ENCODE peak calls at places on chromosomes 6 and 20, in six cellular contexts. O, L, Y, D, K and S are unnamed samples.

GRCh38 chr20:10356628-10357027 is 77.4 kb downstream of the MKKS start:
- DNase-seq in D (no peak), O (no peak), K (no peak), Y (no peak), L (no peak), S (no peak)

GRCh38 chr6:106113256-106113954 is 27.3 kb downstream of the PRDM1 start:
- DNase-seq in K (no peak), O (no peak), L (no peak), D (no peak), Y (no peak), S (no peak)

GRCh38 chr6:42819803-42820508 is 38.1 kb downstream of the BICRAL start:
- DNase-seq in L (peak; percentile 23), O (no peak), K (no peak), D (no peak), Y (no peak), S (no peak)

GRCh38 chr6:134708079-134708478 is 241.8 kb downstream of the ALDH8A1 start:
- DNase-seq in O (no peak), Y (no peak), K (no peak), L (no peak), D (no peak), S (no peak)

GRCh38 chr6:157814883-157815282 is 8.2 kb upstream of the SNX9 start:
- DNase-seq in K (no peak), L (no peak), D (no peak), O (no peak), Y (no peak), S (no peak)

GRCh38 chr20:48329676-48330644 is 497.8 kb downstream of the PREX1 start:
- DNase-seq in K (peak; percentile 51), L (peak; percentile 28), Y (no peak), D (peak; percentile 55), O (no peak), S (peak; percentile 60)

GRCh38 chr6:130138116-130138908 is 84.4 kb downstream of the SAMD3 start:
- DNase-seq in K (no peak), Y (no peak), O (no peak), L (no peak), D (no peak), S (no peak)

GRCh38 chr20:37764333-37764935 is 70.6 kb downstream of the CTNNBL1 start:
- DNase-seq in D (no peak), L (no peak), K (no peak), Y (no peak), O (no peak), S (no peak)

GRCh38 chr6:45920819-45921511 is 94.7 kb downstream of the CLIC5 start:
- DNase-seq in D (no peak), Y (no peak), K (no peak), O (no peak), L (no peak), S (peak; percentile 50)

GRCh38 chr20:3000852-3001523 is 42.4 kb upstream of the GNRH2 start:
- DNase-seq in O (peak; percentile 30), Y (no peak), D (no peak), L (peak; percentile 33), K (peak; percentile 75), S (peak; percentile 69)

GRCh38 chr6:41640436-41640835 is 2.2 kb downstream of the MDFI start:
- DNase-seq in D (no peak), O (no peak), K (no peak), L (no peak), Y (no peak), S (no peak)

GRCh38 chr6:57310817-57311157 is 6.6 kb upstream of the PRIM2 start:
- DNase-seq in K (no peak), L (no peak), Y (no peak), D (no peak), O (no peak), S (no peak)

GRCh38 chr20:5780233-5781217 is 30.3 kb downstream of the SHLD1 start:
- DNase-seq in Y (no peak), D (no peak), K (peak; percentile 67), L (peak; percentile 28), O (no peak), S (peak; percentile 45)

GRCh38 chr20:63823691-63824311 is 7.3 kb downstream of the ZBTB46 start:
- DNase-seq in Y (no peak), L (no peak), K (no peak), O (no peak), D (no peak), S (no peak)

GRCh38 chr20:20785226-20785625 is 72.8 kb upstream of the RALGAPA2 start:
- DNase-seq in L (no peak), O (no peak), D (no peak), Y (no peak), K (no peak), S (no peak)

GRCh38 chr6:63644668-63645326 is 9.2 kb downstream of the PHF3 start:
- DNase-seq in K (no peak), D (no peak), Y (no peak), O (no peak), L (no peak), S (no peak)

GRCh38 chr6:109396319-109396718 is 14.1 kb upstream of the CD164 start:
- DNase-seq in L (no peak), D (no peak), O (no peak), Y (no peak), K (no peak), S (no peak)

GRCh38 chr6:109393882-109394281 is 11.6 kb upstream of the CD164 start:
- DNase-seq in K (peak; percentile 22), D (no peak), O (no peak), Y (no peak), L (no peak), S (no peak)

GRCh38 chr6:109397020-109397419 is 14.8 kb upstream of the CD164 start:
- DNase-seq in D (no peak), K (peak; percentile 44), O (no peak), Y (no peak), L (peak; percentile 56), S (no peak)
- TF ChIP-seq CTCF in D (peak; percentile 58), K (peak; percentile 61), O (peak; percentile 20), Y (peak; percentile 23), L (peak; percentile 50), S (peak; percentile 8)

GRCh38 chr20:13353261-13353945 is 132.3 kb downstream of the ISM1 start:
- DNase-seq in D (no peak), K (no peak), L (peak; percentile 20), Y (no peak), O (no peak), S (no peak)

GRCh38 chr20:13356087-13356486 is 135.0 kb downstream of the ISM1 start:
- DNase-seq in D (no peak), O (no peak), K (no peak), Y (no peak), L (no peak), S (no peak)

GRCh38 chr20:13355386-13355785 is 134.3 kb downstream of the ISM1 start:
- DNase-seq in Y (no peak), L (no peak), D (no peak), O (no peak), K (no peak), S (no peak)

DNA sequence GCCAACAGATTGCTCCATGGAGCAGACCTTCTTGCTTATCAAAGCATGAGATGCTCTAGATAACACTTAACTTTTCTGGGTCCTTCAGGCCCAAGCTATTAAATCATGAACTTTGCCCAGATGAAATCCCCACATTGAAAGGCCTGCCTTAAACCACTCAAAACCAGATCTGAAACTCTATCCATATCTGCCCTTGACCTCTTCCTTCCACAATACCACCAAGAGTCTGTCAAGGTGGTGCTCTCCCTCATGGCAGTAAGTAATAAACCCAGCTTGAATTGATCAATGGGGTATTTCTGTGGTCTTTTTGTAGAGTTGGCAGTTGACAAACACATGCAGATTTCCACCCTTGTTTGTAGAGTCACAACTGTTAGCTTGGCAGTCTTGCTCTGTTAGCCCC is 135.5 kb downstream of the ISM1 start:
- DNase-seq in K (no peak), D (no peak), O (no peak), Y (no peak), L (no peak), S (no peak)
- TF ChIP-seq CTCF in K (no peak), D (no peak), O (no peak), Y (no peak), L (no peak), S (no peak)

GRCh38 chr6:25892877-25893276 is 18.8 kb upstream of the SLC17A3 start:
- DNase-seq in L (no peak), O (no peak), Y (no peak), K (no peak), D (no peak), S (no peak)

GRCh38 chr6:25893778-25894177 is 19.7 kb upstream of the SLC17A3 start:
- DNase-seq in K (no peak), Y (no peak), D (no peak), O (no peak), L (no peak), S (no peak)

GRCh38 chr6:25886066-25886465 is 12.0 kb upstream of the SLC17A3 start:
- DNase-seq in O (no peak), K (no peak), Y (no peak), L (no peak), D (no peak), S (no peak)

GRCh38 chr6:25895773-25896172 is 21.7 kb upstream of the SLC17A3 start:
- DNase-seq in Y (no peak), D (no peak), O (no peak), K (no peak), L (no peak), S (no peak)

GRCh38 chr6:25889877-25890853 is 16.1 kb upstream of the SLC17A3 start:
- DNase-seq in D (no peak), L (peak; percentile 66), Y (no peak), O (peak; percentile 19), K (peak; percentile 17), S (no peak)
- TF ChIP-seq CTCF in D (peak; percentile 75), L (peak; percentile 58), Y (peak; percentile 59), O (peak; percentile 39), K (peak; percentile 38), S (peak; percentile 18)

GRCh38 chr6:113968472-113968871 is 2.5 kb downstream of the HDAC2 start:
- DNase-seq in K (no peak), D (no peak), L (no peak), Y (no peak), O (no peak), S (no peak)

GRCh38 chr6:113971786-113972185 is 838 bp upstream of the HDAC2 start:
- DNase-seq in L (peak; percentile 26), D (no peak), K (no peak), Y (no peak), O (no peak), S (no peak)

GRCh38 chr6:113970808-113971676 is at the start of gene HDAC2:
- DNase-seq in K (peak; percentile 77), D (peak; percentile 83), L (peak; percentile 83), Y (peak; percentile 90), O (peak; percentile 59), S (peak; percentile 93)

GRCh38 chr6:113967777-113968176 is 3.2 kb downstream of the HDAC2 start:
- DNase-seq in K (no peak), O (no peak), D (no peak), L (no peak), Y (no peak), S (no peak)

GRCh38 chr6:113969888-113970807 is 800 bp downstream of the HDAC2 start:
- DNase-seq in D (peak; percentile 47), Y (peak; percentile 62), O (no peak), L (peak; percentile 31), K (peak; percentile 35), S (peak; percentile 58)
- TF ChIP-seq CTCF in D (no peak), Y (no peak), O (no peak), L (no peak), K (no peak), S (no peak)